ENCODE peak calls at places on chromosomes 2 and 18, in four cellular contexts. One of them, this sample, is unnamed.

GRCh38 chr2:40227200-40227599 is 224.7 kb downstream of the SLC8A1 start:
- DNase-seq in A549: no peak
- DNase-seq in posterior vena cava: no peak
- DNase-seq in caudate nucleus: no peak
- DNase-seq in this sample: no peak

GRCh38 chr18:32707586-32707985 is 65.2 kb downstream of the KLHL14 start:
- DNase-seq in posterior vena cava: no peak
- DNase-seq in A549: no peak
- DNase-seq in caudate nucleus: no peak
- DNase-seq in this sample: no peak

GRCh38 chr2:155026646-155027045 is 328.2 kb downstream of the KCNJ3 start:
- DNase-seq in caudate nucleus: no peak
- DNase-seq in A549: no peak
- DNase-seq in posterior vena cava: no peak
- DNase-seq in this sample: no peak

GRCh38 chr2:233593201-233593600 is 24.2 kb upstream of the UGT1A8 start:
- DNase-seq in posterior vena cava: no peak
- DNase-seq in caudate nucleus: no peak
- DNase-seq in A549: no peak
- DNase-seq in this sample: no peak

GRCh38 chr2:219155054-219155644 is 5.5 kb downstream of the NHEJ1 start:
- DNase-seq in caudate nucleus: no peak
- DNase-seq in posterior vena cava: no peak
- DNase-seq in A549: peak
- DNase-seq in this sample: no peak

GRCh38 chr18:48762836-48763713 is 187.7 kb downstream of the SMAD7 start:
- DNase-seq in caudate nucleus: no peak
- DNase-seq in posterior vena cava: no peak
- DNase-seq in A549: no peak
- DNase-seq in this sample: no peak

GRCh38 chr2:1613731-1614354 is 130.5 kb downstream of the PXDN start:
- DNase-seq in posterior vena cava: peak
- DNase-seq in caudate nucleus: no peak
- DNase-seq in A549: no peak
- DNase-seq in this sample: no peak

GRCh38 chr2:38266382-38267051 is 110.6 kb downstream of the ATL2 start:
- DNase-seq in posterior vena cava: no peak
- DNase-seq in caudate nucleus: no peak
- DNase-seq in A549: no peak
- DNase-seq in this sample: no peak

GRCh38 chr18:60982958-60983357 is 350.3 kb upstream of the CDH20 start:
- DNase-seq in posterior vena cava: no peak
- DNase-seq in A549: no peak
- DNase-seq in caudate nucleus: no peak
- DNase-seq in this sample: no peak

GRCh38 chr2:196783431-196784094 is 15.9 kb downstream of the GTF3C3 start:
- DNase-seq in caudate nucleus: no peak
- DNase-seq in posterior vena cava: no peak
- DNase-seq in A549: no peak
- DNase-seq in this sample: no peak

GRCh38 chr2:237182422-237183123 is 96.9 kb downstream of the COPS8 start:
- DNase-seq in A549: no peak
- DNase-seq in caudate nucleus: no peak
- DNase-seq in posterior vena cava: no peak
- DNase-seq in this sample: no peak

GRCh38 chr18:58484989-58485962 is 143.6 kb downstream of the ALPK2 start:
- DNase-seq in posterior vena cava: no peak
- DNase-seq in caudate nucleus: no peak
- DNase-seq in A549: no peak
- DNase-seq in this sample: no peak

GRCh38 chr2:172211507-172211906 is 108.8 kb upstream of the DLX2 start:
- DNase-seq in posterior vena cava: no peak
- DNase-seq in A549: no peak
- DNase-seq in caudate nucleus: no peak
- DNase-seq in this sample: no peak

GRCh38 chr2:145407-145806 is 99.1 kb upstream of the FAM110C start:
- DNase-seq in A549: no peak
- DNase-seq in caudate nucleus: no peak
- DNase-seq in posterior vena cava: no peak
- DNase-seq in this sample: no peak

GRCh38 chr2:65647249-65647842 is 214.9 kb upstream of the SPRED2 start:
- DNase-seq in posterior vena cava: no peak
- DNase-seq in caudate nucleus: no peak
- DNase-seq in A549: no peak
- DNase-seq in this sample: no peak

GRCh38 chr18:27653247-27653646 is 468.1 kb upstream of the CHST9 start:
- DNase-seq in caudate nucleus: no peak
- DNase-seq in A549: no peak
- DNase-seq in posterior vena cava: no peak
- DNase-seq in this sample: no peak

GRCh38 chr2:62446491-62446890 is 59.5 kb downstream of the TMEM17 start:
- DNase-seq in A549: no peak
- DNase-seq in posterior vena cava: no peak
- DNase-seq in caudate nucleus: no peak
- DNase-seq in this sample: no peak

GRCh38 chr18:4468515-4468914 is 13.4 kb upstream of the DLGAP1 start:
- DNase-seq in posterior vena cava: no peak
- DNase-seq in A549: no peak
- DNase-seq in caudate nucleus: no peak
- DNase-seq in this sample: no peak

GRCh38 chr2:113686537-113686936 is 59.5 kb downstream of the RABL2A start:
- DNase-seq in caudate nucleus: no peak
- DNase-seq in posterior vena cava: no peak
- DNase-seq in A549: no peak
- DNase-seq in this sample: no peak

GRCh38 chr18:24910217-24910616 is 441.7 kb downstream of the ZNF521 start:
- DNase-seq in A549: no peak
- DNase-seq in caudate nucleus: no peak
- DNase-seq in posterior vena cava: no peak
- DNase-seq in this sample: no peak

GRCh38 chr2:168422584-168422983 is 33.5 kb upstream of the CERS6 start:
- DNase-seq in A549: no peak
- DNase-seq in posterior vena cava: no peak
- DNase-seq in caudate nucleus: no peak
- DNase-seq in this sample: no peak

GRCh38 chr2:169709335-169709734 is 15.1 kb downstream of the PHOSPHO2 start:
- DNase-seq in caudate nucleus: no peak
- DNase-seq in A549: no peak
- DNase-seq in posterior vena cava: no peak
- DNase-seq in this sample: no peak

GRCh38 chr2:199160081-199160480 is 297.7 kb downstream of the SATB2 start:
- DNase-seq in posterior vena cava: no peak
- DNase-seq in A549: no peak
- DNase-seq in caudate nucleus: no peak
- DNase-seq in this sample: no peak

This sample was measured in substantia nigra.